ENCODE peak calls at places on chromosomes 3 and 15, in nine cellular contexts. H, U, C, T, Z, S, A, V and D are unnamed samples.

GRCh38 chr3:61564405-61565059 is 3.2 kb downstream of the PTPRG start:
- DNase-seq in T (peak; percentile 90), H (peak; percentile 61), Z (peak; percentile 72), V (peak; percentile 85), A (peak; percentile 89), C (peak; percentile 85), U (peak; percentile 78), S (peak; percentile 88), D (peak; percentile 76)

GRCh38 chr3:47370887-47371697 is 9.7 kb upstream of the PTPN23 start:
- DNase-seq in A (peak; percentile 39), T (no peak), U (no peak), Z (no peak), S (no peak), C (no peak), V (no peak), H (no peak), D (no peak)

GRCh38 chr3:11494131-11494916 is 149.4 kb downstream of the VGLL4 start:
- DNase-seq in C (no peak), Z (no peak), A (peak; percentile 50), S (no peak), H (no peak), T (no peak), V (no peak), U (no peak), D (no peak)

GRCh38 chr3:116153174-116153573 is 292.1 kb downstream of the LSAMP start:
- DNase-seq in V (no peak), U (no peak), S (no peak), C (no peak), T (no peak), Z (no peak), H (no peak), A (peak; percentile 22), D (no peak)

GRCh38 chr3:70753572-70753971 is 441.1 kb upstream of the MDFIC2 start:
- DNase-seq in V (no peak), S (no peak), H (no peak), Z (no peak), T (no peak), A (no peak), C (no peak), U (no peak), D (no peak)

GRCh38 chr3:119310052-119310451 is 15.9 kb downstream of the ARHGAP31 start:
- DNase-seq in U (no peak), T (no peak), C (no peak), A (peak; percentile 95), Z (peak; percentile 50), V (no peak), H (peak; percentile 34), S (no peak), D (no peak)

GRCh38 chr3:29267231-29267630 is 13.6 kb upstream of the RBMS3 start:
- DNase-seq in U (no peak), V (no peak), C (no peak), H (no peak), T (no peak), S (no peak), Z (no peak), A (no peak), D (no peak)

GRCh38 chr15:88563638-88564037 is 17.2 kb upstream of the DET1 start:
- DNase-seq in Z (no peak), U (no peak), S (no peak), H (no peak), T (no peak), A (no peak), V (no peak), C (no peak), D (no peak)

GRCh38 chr15:44064706-44065105 is 130.4 kb downstream of the FRMD5 start:
- DNase-seq in T (no peak), Z (no peak), S (no peak), C (no peak), H (no peak), V (no peak), A (peak; percentile 9), U (no peak), D (no peak)

GRCh38 chr3:127158614-127159221 is 34.2 kb upstream of the PRR23E start:
- DNase-seq in A (peak; percentile 52), S (no peak), T (peak; percentile 52), V (no peak), U (peak; percentile 25), H (no peak), Z (peak; percentile 81), C (no peak), D (no peak)

GRCh38 chr3:46124216-46125143 is 83.6 kb downstream of the CCR1 start:
- DNase-seq in V (peak; percentile 56), Z (no peak), C (no peak), S (no peak), T (no peak), H (no peak), U (no peak), A (peak; percentile 22), D (no peak)

GRCh38 chr3:45092132-45093031 is 53.8 kb downstream of the CDCP1 start:
- DNase-seq in T (no peak), V (no peak), H (no peak), A (peak; percentile 67), U (no peak), Z (no peak), C (no peak), S (no peak), D (no peak)

GRCh38 chr3:98733055-98733777 is 29.9 kb upstream of the ST3GAL6 start:
- DNase-seq in U (no peak), C (peak; percentile 54), V (peak; percentile 27), Z (peak; percentile 48), S (peak; percentile 39), H (no peak), T (peak; percentile 82), A (peak; percentile 19), D (no peak)

GRCh38 chr3:65951836-65952505 is 86.7 kb downstream of the MAGI1 start:
- DNase-seq in V (no peak), C (no peak), Z (no peak), A (no peak), H (no peak), S (no peak), T (no peak), U (no peak), D (no peak)

GRCh38 chr3:42490243-42490642 is 12.2 kb upstream of the VIPR1 start:
- DNase-seq in V (no peak), Z (no peak), A (no peak), S (peak; percentile 38), T (peak; percentile 87), U (peak; percentile 83), C (peak; percentile 31), H (peak; percentile 88), D (peak; percentile 86)

GRCh38 chr3:42488687-42489086 is 13.8 kb upstream of the VIPR1 start:
- DNase-seq in T (no peak), S (no peak), V (no peak), U (no peak), C (no peak), Z (no peak), H (no peak), A (no peak), D (no peak)

GRCh38 chr3:42489116-42489936 is 13.1 kb upstream of the VIPR1 start:
- DNase-seq in H (peak; percentile 26), C (peak; percentile 36), A (no peak), U (no peak), Z (no peak), V (no peak), T (no peak), S (no peak), D (no peak)

GRCh38 chr3:42491876-42492507 is 10.5 kb upstream of the VIPR1 start:
- DNase-seq in V (no peak), T (peak; percentile 46), S (no peak), H (peak; percentile 13), C (peak; percentile 28), A (no peak), U (peak; percentile 4), Z (no peak), D (no peak)

DNA sequence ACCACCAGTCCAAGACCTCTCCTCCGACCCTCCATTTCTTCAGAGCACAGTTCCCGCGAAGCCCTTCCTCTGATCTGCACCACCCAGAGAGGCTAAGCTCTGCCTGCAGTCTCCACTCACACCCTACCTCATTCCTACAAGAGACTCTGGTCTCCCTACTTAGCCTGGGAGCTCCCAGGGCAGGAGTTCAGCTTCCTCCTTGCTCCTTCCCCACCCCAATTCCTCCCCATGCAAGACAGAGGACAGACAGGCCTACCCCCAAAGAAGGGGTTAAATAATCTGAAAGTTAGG is 12.6 kb upstream of the VIPR1 start:
- DNase-seq in C (no peak), V (no peak), S (no peak), U (no peak), T (no peak), A (no peak), H (peak; percentile 14), Z (no peak), D (no peak)
- H3K27ac ChIP-seq in C (no peak overlapping the region), V (peak overlapping the region; percentile 13), S (peak overlapping the region; percentile 66), U (peak overlapping the region; percentile 57), T (peak overlapping the region; percentile 48), A (no peak overlapping the region), H (peak overlapping the region; percentile 64), Z (no peak overlapping the region), D (peak overlapping the region; percentile 52)

GRCh38 chr15:64572856-64573255 is 112.5 kb downstream of the ZNF609 start:
- DNase-seq in A (no peak), Z (no peak), H (no peak), T (no peak), S (no peak), V (no peak), U (no peak), C (no peak), D (no peak)
- H3K4me1 ChIP-seq in A (peaks cover 7% of the 10 kb centered on the region), Z (peaks cover 8% of the 10 kb centered on the region), H (peaks cover 4% of the 10 kb centered on the region), T (peaks cover 12% of the 10 kb centered on the region), S (peaks cover 21% of the 10 kb centered on the region), V (no peaks in the 10 kb centered on the region), U (peaks cover 8% of the 10 kb centered on the region), C (no peaks in the 10 kb centered on the region), D (peaks cover 4% of the 10 kb centered on the region)

GRCh38 chr3:152471814-152472605 is 203.3 kb downstream of the MBNL1 start:
- DNase-seq in A (peak; percentile 83), V (peak; percentile 80), U (peak; percentile 67), S (peak; percentile 31), H (peak; percentile 53), T (no peak), Z (peak; percentile 41), C (peak; percentile 65), D (peak; percentile 40)
- H3K4me3 ChIP-seq in A (peak overlapping the region; percentile 57), V (peak overlapping the region; percentile 29), U (peak overlapping the region; percentile 20), S (peak overlapping the region; percentile 55), H (peak overlapping the region; percentile 22), T (peak overlapping the region; percentile 32), Z (no peak overlapping the region), C (no peak overlapping the region), D (no peak overlapping the region)

GRCh38 chr15:85672338-85673097 is 122.2 kb downstream of the KLHL25 start:
- DNase-seq in V (no peak), H (no peak), U (no peak), T (no peak), S (no peak), C (no peak), A (peak; percentile 73), Z (no peak), D (no peak)

GRCh38 chr15:85673326-85673725 is 121.4 kb downstream of the KLHL25 start:
- DNase-seq in S (no peak), U (no peak), T (no peak), A (peak; percentile 49), H (no peak), V (no peak), C (no peak), Z (no peak), D (no peak)

GRCh38 chr15:85661859-85662258 is 132.9 kb downstream of the KLHL25 start:
- DNase-seq in U (no peak), S (no peak), H (no peak), A (no peak), Z (no peak), C (no peak), V (no peak), T (no peak), D (no peak)

GRCh38 chr15:85671156-85671555 is 123.6 kb downstream of the KLHL25 start:
- DNase-seq in A (peak; percentile 23), C (no peak), Z (no peak), V (peak; percentile 57), S (no peak), T (no peak), H (no peak), U (no peak), D (no peak)

GRCh38 chr15:85667491-85668424 is 127.0 kb downstream of the KLHL25 start:
- DNase-seq in C (no peak), V (peak; percentile 67), A (peak; percentile 98), S (no peak), Z (no peak), T (no peak), H (no peak), U (peak; percentile 58), D (no peak)
- H3K27ac ChIP-seq in C (peak overlapping the region; percentile 72), V (peak overlapping the region; percentile 89), A (peak overlapping the region; percentile 99), S (peak overlapping the region; percentile 84), Z (no peak overlapping the region), T (peak overlapping the region; percentile 86), H (peak overlapping the region; percentile 85), U (peak overlapping the region; percentile 82), D (peak overlapping the region; percentile 81)